ENCODE peak calls at places on chromosome 12, in nine cellular contexts. One of them, this sample, is unnamed. For H3K4me1, the result is how much of the 10 kb centered on the place peaks cover.

GRCh38 chr12:65509953-65510352 is 231.5 kb downstream of the MSRB3 start:
- DNase-seq in lung: no peak
- DNase-seq in neuronal stem cell: no peak
- DNase-seq in mucosa of descending colon: no peak
- DNase-seq in K562: no peak
- DNase-seq in thoracic aorta: no peak
- DNase-seq in Panc1: no peak
- DNase-seq in IMR-90: no peak
- DNase-seq in A549: no peak
- DNase-seq in this sample: no peak

GRCh38 chr12:57622293-57623245 is 10.4 kb downstream of the B4GALNT1 start:
- DNase-seq in lung: no peak
- DNase-seq in neuronal stem cell: no peak
- DNase-seq in mucosa of descending colon: no peak
- DNase-seq in K562: peak
- DNase-seq in thoracic aorta: no peak
- DNase-seq in Panc1: no peak
- DNase-seq in IMR-90: no peak
- DNase-seq in A549: no peak
- DNase-seq in this sample: no peak

GRCh38 chr12:55780695-55781094 is 36.8 kb downstream of the SARNP start:
- DNase-seq in lung: no peak
- DNase-seq in neuronal stem cell: no peak
- DNase-seq in mucosa of descending colon: no peak
- DNase-seq in K562: no peak
- DNase-seq in thoracic aorta: no peak
- DNase-seq in Panc1: no peak
- DNase-seq in IMR-90: peak
- DNase-seq in A549: no peak
- DNase-seq in this sample: no peak

GRCh38 chr12:60487284-60487683 is 891.5 kb downstream of the SLC16A7 start:
- DNase-seq in lung: no peak
- DNase-seq in neuronal stem cell: no peak
- DNase-seq in mucosa of descending colon: no peak
- DNase-seq in K562: no peak
- DNase-seq in thoracic aorta: no peak
- DNase-seq in Panc1: no peak
- DNase-seq in IMR-90: no peak
- DNase-seq in A549: no peak
- DNase-seq in this sample: no peak

GRCh38 chr12:99092100-99092851 is 447.2 kb downstream of the APAF1 start:
- DNase-seq in lung: no peak
- DNase-seq in neuronal stem cell: no peak
- DNase-seq in mucosa of descending colon: no peak
- DNase-seq in K562: no peak
- DNase-seq in thoracic aorta: no peak
- DNase-seq in Panc1: no peak
- DNase-seq in IMR-90: no peak
- DNase-seq in A549: no peak
- DNase-seq in this sample: no peak

GRCh38 chr12:14723763-14724162 is 27.4 kb upstream of the GUCY2C start:
- DNase-seq in lung: peak
- DNase-seq in neuronal stem cell: peak
- DNase-seq in mucosa of descending colon: peak
- DNase-seq in K562: peak
- DNase-seq in thoracic aorta: peak
- DNase-seq in Panc1: no peak
- DNase-seq in IMR-90: peak
- DNase-seq in A549: peak
- DNase-seq in this sample: peak

GRCh38 chr12:6866920-6867406 is 368 bp upstream of the TPI1 start:
- DNase-seq in lung: no peak
- DNase-seq in neuronal stem cell: no peak
- DNase-seq in mucosa of descending colon: no peak
- DNase-seq in K562: no peak
- DNase-seq in thoracic aorta: no peak
- DNase-seq in Panc1: no peak
- DNase-seq in IMR-90: no peak
- DNase-seq in A549: no peak
- DNase-seq in this sample: no peak

GRCh38 chr12:94244165-94245133 is 96.1 kb downstream of the PLXNC1 start:
- DNase-seq in lung: peak
- DNase-seq in neuronal stem cell: no peak
- DNase-seq in mucosa of descending colon: peak
- DNase-seq in K562: peak
- DNase-seq in thoracic aorta: no peak
- DNase-seq in Panc1: no peak
- DNase-seq in IMR-90: no peak
- DNase-seq in A549: no peak
- DNase-seq in this sample: no peak

GRCh38 chr12:120922279-120922678 is 18.1 kb upstream of the SPPL3 start:
- DNase-seq in lung: no peak
- DNase-seq in neuronal stem cell: no peak
- DNase-seq in mucosa of descending colon: no peak
- DNase-seq in K562: no peak
- DNase-seq in thoracic aorta: no peak
- DNase-seq in Panc1: no peak
- DNase-seq in IMR-90: no peak
- DNase-seq in A549: no peak
- DNase-seq in this sample: no peak

GRCh38 chr12:121799175-121799841 is 4.5 kb upstream of the SETD1B start:
- DNase-seq in lung: peak
- DNase-seq in neuronal stem cell: no peak
- DNase-seq in mucosa of descending colon: peak
- DNase-seq in K562: peak
- DNase-seq in thoracic aorta: peak
- DNase-seq in Panc1: no peak
- DNase-seq in IMR-90: peak
- DNase-seq in A549: peak
- DNase-seq in this sample: peak

GRCh38 chr12:64782181-64782580 is 23.0 kb upstream of the GNS start:
- DNase-seq in lung: no peak
- DNase-seq in neuronal stem cell: no peak
- DNase-seq in mucosa of descending colon: no peak
- DNase-seq in K562: no peak
- DNase-seq in thoracic aorta: no peak
- DNase-seq in Panc1: no peak
- DNase-seq in IMR-90: no peak
- DNase-seq in A549: no peak
- DNase-seq in this sample: no peak

GRCh38 chr12:68460236-68460635 is 128.1 kb upstream of the MDM1 start:
- DNase-seq in lung: no peak
- DNase-seq in neuronal stem cell: no peak
- DNase-seq in mucosa of descending colon: no peak
- DNase-seq in K562: no peak
- DNase-seq in thoracic aorta: no peak
- DNase-seq in Panc1: no peak
- DNase-seq in IMR-90: no peak
- DNase-seq in A549: no peak
- DNase-seq in this sample: no peak

GRCh38 chr12:111953455-111953854 is 59.5 kb downstream of the TMEM116 start:
- DNase-seq in lung: no peak
- DNase-seq in neuronal stem cell: no peak
- DNase-seq in mucosa of descending colon: peak
- DNase-seq in K562: no peak
- DNase-seq in thoracic aorta: no peak
- DNase-seq in Panc1: no peak
- DNase-seq in IMR-90: peak
- DNase-seq in A549: no peak
- DNase-seq in this sample: no peak

GRCh38 chr12:93180566-93180965 is 197.2 kb upstream of the NUDT4 start:
- DNase-seq in lung: no peak
- DNase-seq in neuronal stem cell: no peak
- DNase-seq in mucosa of descending colon: no peak
- DNase-seq in K562: no peak
- DNase-seq in thoracic aorta: no peak
- DNase-seq in Panc1: no peak
- DNase-seq in IMR-90: no peak
- DNase-seq in A549: no peak
- DNase-seq in this sample: no peak
- H3K4me1 ChIP-seq in lung: under half
- H3K4me1 ChIP-seq in neuronal stem cell: under half
- H3K4me1 ChIP-seq in mucosa of descending colon: under half
- H3K4me1 ChIP-seq in K562: under half
- H3K4me1 ChIP-seq in thoracic aorta: half or more
- H3K4me1 ChIP-seq in Panc1: under half
- H3K4me1 ChIP-seq in IMR-90: under half
- H3K4me1 ChIP-seq in A549: under half
- H3K4me1 ChIP-seq in this sample: under half

GRCh38 chr12:104668274-104668718 is 211.5 kb downstream of the CHST11 start:
- DNase-seq in lung: no peak
- DNase-seq in neuronal stem cell: no peak
- DNase-seq in mucosa of descending colon: peak
- DNase-seq in K562: peak
- DNase-seq in thoracic aorta: no peak
- DNase-seq in Panc1: no peak
- DNase-seq in IMR-90: peak
- DNase-seq in A549: no peak
- DNase-seq in this sample: no peak

GRCh38 chr12:104662908-104663307 is 206.2 kb downstream of the CHST11 start:
- DNase-seq in lung: no peak
- DNase-seq in neuronal stem cell: no peak
- DNase-seq in mucosa of descending colon: no peak
- DNase-seq in K562: no peak
- DNase-seq in thoracic aorta: no peak
- DNase-seq in Panc1: no peak
- DNase-seq in IMR-90: no peak
- DNase-seq in A549: no peak
- DNase-seq in this sample: no peak

GRCh38 chr12:104667139-104667538 is 210.4 kb downstream of the CHST11 start:
- DNase-seq in lung: peak
- DNase-seq in neuronal stem cell: no peak
- DNase-seq in mucosa of descending colon: no peak
- DNase-seq in K562: no peak
- DNase-seq in thoracic aorta: no peak
- DNase-seq in Panc1: no peak
- DNase-seq in IMR-90: peak
- DNase-seq in A549: no peak
- DNase-seq in this sample: no peak

GRCh38 chr12:104664368-104664767 is 207.6 kb downstream of the CHST11 start:
- DNase-seq in lung: no peak
- DNase-seq in neuronal stem cell: no peak
- DNase-seq in mucosa of descending colon: no peak
- DNase-seq in K562: no peak
- DNase-seq in thoracic aorta: no peak
- DNase-seq in Panc1: no peak
- DNase-seq in IMR-90: no peak
- DNase-seq in A549: no peak
- DNase-seq in this sample: no peak

GRCh38 chr12:104665296-104665695 is 208.5 kb downstream of the CHST11 start:
- DNase-seq in lung: no peak
- DNase-seq in neuronal stem cell: no peak
- DNase-seq in mucosa of descending colon: no peak
- DNase-seq in K562: no peak
- DNase-seq in thoracic aorta: no peak
- DNase-seq in Panc1: no peak
- DNase-seq in IMR-90: no peak
- DNase-seq in A549: no peak
- DNase-seq in this sample: no peak
- H3K4me1 ChIP-seq in lung: under half
- H3K4me1 ChIP-seq in neuronal stem cell: under half
- H3K4me1 ChIP-seq in mucosa of descending colon: under half
- H3K4me1 ChIP-seq in K562: under half
- H3K4me1 ChIP-seq in thoracic aorta: half or more
- H3K4me1 ChIP-seq in Panc1: under half
- H3K4me1 ChIP-seq in IMR-90: under half
- H3K4me1 ChIP-seq in A549: half or more
- H3K4me1 ChIP-seq in this sample: under half

GRCh38 chr12:75482636-75483035 is 2.1 kb downstream of the GLIPR1 start:
- DNase-seq in lung: no peak
- DNase-seq in neuronal stem cell: no peak
- DNase-seq in mucosa of descending colon: no peak
- DNase-seq in K562: no peak
- DNase-seq in thoracic aorta: no peak
- DNase-seq in Panc1: no peak
- DNase-seq in IMR-90: no peak
- DNase-seq in A549: no peak
- DNase-seq in this sample: no peak
- H3K4me1 ChIP-seq in lung: under half
- H3K4me1 ChIP-seq in neuronal stem cell: under half
- H3K4me1 ChIP-seq in mucosa of descending colon: under half
- H3K4me1 ChIP-seq in K562: under half
- H3K4me1 ChIP-seq in thoracic aorta: half or more
- H3K4me1 ChIP-seq in Panc1: under half
- H3K4me1 ChIP-seq in IMR-90: under half
- H3K4me1 ChIP-seq in A549: under half
- H3K4me1 ChIP-seq in this sample: under half

GRCh38 chr12:53603196-53603595 is 23.0 kb downstream of the ATF7 start:
- DNase-seq in lung: no peak
- DNase-seq in neuronal stem cell: no peak
- DNase-seq in mucosa of descending colon: no peak
- DNase-seq in K562: no peak
- DNase-seq in thoracic aorta: no peak
- DNase-seq in Panc1: no peak
- DNase-seq in IMR-90: no peak
- DNase-seq in A549: no peak
- DNase-seq in this sample: no peak

GRCh38 chr12:53602176-53602942 is 23.8 kb downstream of the ATF7 start:
- DNase-seq in lung: no peak
- DNase-seq in neuronal stem cell: no peak
- DNase-seq in mucosa of descending colon: no peak
- DNase-seq in K562: no peak
- DNase-seq in thoracic aorta: no peak
- DNase-seq in Panc1: no peak
- DNase-seq in IMR-90: no peak
- DNase-seq in A549: no peak
- DNase-seq in this sample: no peak

GRCh38 chr12:53600490-53601295 is 25.5 kb downstream of the ATF7 start:
- DNase-seq in lung: no peak
- DNase-seq in neuronal stem cell: no peak
- DNase-seq in mucosa of descending colon: no peak
- DNase-seq in K562: no peak
- DNase-seq in thoracic aorta: no peak
- DNase-seq in Panc1: no peak
- DNase-seq in IMR-90: no peak
- DNase-seq in A549: no peak
- DNase-seq in this sample: no peak

GRCh38 chr12:53599579-53599978 is 26.6 kb downstream of the ATF7 start:
- DNase-seq in lung: no peak
- DNase-seq in neuronal stem cell: no peak
- DNase-seq in mucosa of descending colon: no peak
- DNase-seq in K562: no peak
- DNase-seq in thoracic aorta: no peak
- DNase-seq in Panc1: no peak
- DNase-seq in IMR-90: no peak
- DNase-seq in A549: no peak
- DNase-seq in this sample: no peak

DNA sequence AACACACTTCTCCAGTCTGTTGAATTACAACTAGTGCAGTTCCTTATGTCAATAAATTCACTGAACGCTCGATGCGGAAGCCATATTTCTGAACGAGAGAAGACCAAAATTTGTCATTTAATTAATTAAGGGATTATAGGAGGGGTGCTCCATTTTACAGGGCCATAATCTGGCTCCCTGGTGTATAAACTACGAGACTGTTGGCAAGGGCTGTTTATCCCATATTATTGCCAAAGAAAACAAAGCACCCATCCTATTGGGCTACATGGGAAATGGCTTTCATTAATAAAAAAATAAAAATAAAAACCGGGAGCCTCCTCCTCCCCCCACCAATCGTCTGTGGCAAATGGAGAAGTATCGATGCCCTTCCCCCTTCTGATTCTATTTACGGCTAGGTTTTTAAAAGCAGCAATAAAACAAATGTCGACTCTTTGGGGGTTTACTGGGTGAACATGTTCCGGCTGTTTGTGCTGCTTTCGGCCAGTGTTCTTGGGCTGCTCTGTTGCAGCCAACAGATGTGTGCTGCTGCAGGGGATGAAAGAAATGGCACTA is 24.8 kb downstream of the ATF7 start:
- DNase-seq in lung: no peak
- DNase-seq in neuronal stem cell: no peak
- DNase-seq in mucosa of descending colon: no peak
- DNase-seq in K562: no peak
- DNase-seq in thoracic aorta: no peak
- DNase-seq in Panc1: no peak
- DNase-seq in IMR-90: no peak
- DNase-seq in A549: no peak
- DNase-seq in this sample: no peak
- H3K4me1 ChIP-seq in lung: under half
- H3K4me1 ChIP-seq in neuronal stem cell: under half
- H3K4me1 ChIP-seq in mucosa of descending colon: under half
- H3K4me1 ChIP-seq in K562: under half
- H3K4me1 ChIP-seq in thoracic aorta: half or more
- H3K4me1 ChIP-seq in Panc1: under half
- H3K4me1 ChIP-seq in IMR-90: under half
- H3K4me1 ChIP-seq in A549: under half
- H3K4me1 ChIP-seq in this sample: under half

This sample was measured in HCT116.